ENCODE peak calls at places on chromosome 11, in ten cellular contexts. One of them, this sample, is unnamed.
A peak's percentile ranks its signal among the peaks of the same experiment; 100 is the strongest.

GRCh38 chr11:19777032-19777341 is 64.3 kb downstream of the NAV2 start:
- DNase-seq in body of pancreas: peak; percentile 47
- DNase-seq in SJSA1: no peak
- DNase-seq in ovary: no peak
- DNase-seq in left ventricle myocardium inferior: no peak
- DNase-seq in neural progenitor cell: peak; percentile 70
- DNase-seq in GM23338: no peak
- DNase-seq in testis: no peak
- DNase-seq in neuronal stem cell: no peak
- DNase-seq in mesenchymal stem cell: no peak
- DNase-seq in this sample: peak; percentile 62

GRCh38 chr11:2207773-2208621 is 36.4 kb upstream of the TH start:
- DNase-seq in SJSA1: no peak
- DNase-seq in neural progenitor cell: no peak
- DNase-seq in body of pancreas: peak; percentile 6
- DNase-seq in ovary: peak; percentile 4
- DNase-seq in GM23338: no peak
- DNase-seq in mesenchymal stem cell: no peak
- DNase-seq in left ventricle myocardium inferior: peak; percentile 8
- DNase-seq in testis: peak; percentile 11
- DNase-seq in neuronal stem cell: no peak
- DNase-seq in this sample: no peak

GRCh38 chr11:79244175-79244804 is 196.5 kb downstream of the TENM4 start:
- DNase-seq in body of pancreas: no peak
- DNase-seq in SJSA1: no peak
- DNase-seq in ovary: peak; percentile 56
- DNase-seq in neuronal stem cell: no peak
- DNase-seq in left ventricle myocardium inferior: no peak
- DNase-seq in testis: no peak
- DNase-seq in mesenchymal stem cell: peak; percentile 75
- DNase-seq in GM23338: no peak
- DNase-seq in neural progenitor cell: no peak
- DNase-seq in this sample: peak; percentile 94

GRCh38 chr11:126185200-126186030 is 26.0 kb downstream of the RPUSD4 start:
- DNase-seq in ovary: no peak
- DNase-seq in mesenchymal stem cell: no peak
- DNase-seq in neuronal stem cell: peak; percentile 41
- DNase-seq in left ventricle myocardium inferior: no peak
- DNase-seq in SJSA1: no peak
- DNase-seq in testis: no peak
- DNase-seq in GM23338: peak; percentile 28
- DNase-seq in neural progenitor cell: no peak
- DNase-seq in body of pancreas: no peak
- DNase-seq in this sample: no peak

GRCh38 chr11:131033151-131033651 is 116.9 kb upstream of the SNX19 start:
- DNase-seq in neural progenitor cell: no peak
- DNase-seq in body of pancreas: no peak
- DNase-seq in mesenchymal stem cell: peak; percentile 92
- DNase-seq in GM23338: peak; percentile 44
- DNase-seq in neuronal stem cell: no peak
- DNase-seq in left ventricle myocardium inferior: no peak
- DNase-seq in SJSA1: peak; percentile 58
- DNase-seq in testis: peak; percentile 23
- DNase-seq in ovary: no peak
- DNase-seq in this sample: peak; percentile 96

GRCh38 chr11:126101241-126101929 is 38.7 kb upstream of the CDON start:
- DNase-seq in body of pancreas: no peak
- DNase-seq in testis: peak; percentile 58
- DNase-seq in SJSA1: no peak
- DNase-seq in GM23338: no peak
- DNase-seq in ovary: peak; percentile 82
- DNase-seq in neuronal stem cell: no peak
- DNase-seq in mesenchymal stem cell: no peak
- DNase-seq in left ventricle myocardium inferior: no peak
- DNase-seq in neural progenitor cell: peak; percentile 65
- DNase-seq in this sample: no peak

GRCh38 chr11:57432714-57433163 is 5.8 kb upstream of the SLC43A3 start:
- DNase-seq in body of pancreas: no peak
- DNase-seq in testis: peak; percentile 18
- DNase-seq in neural progenitor cell: no peak
- DNase-seq in mesenchymal stem cell: peak; percentile 99
- DNase-seq in left ventricle myocardium inferior: no peak
- DNase-seq in neuronal stem cell: no peak
- DNase-seq in SJSA1: peak; percentile 62
- DNase-seq in ovary: no peak
- DNase-seq in GM23338: no peak
- DNase-seq in this sample: peak; percentile 90

GRCh38 chr11:72969894-72970335 is 155.7 kb downstream of the ATG16L2 start:
- DNase-seq in testis: no peak
- DNase-seq in body of pancreas: no peak
- DNase-seq in ovary: no peak
- DNase-seq in SJSA1: no peak
- DNase-seq in GM23338: no peak
- DNase-seq in mesenchymal stem cell: peak; percentile 71
- DNase-seq in neural progenitor cell: no peak
- DNase-seq in left ventricle myocardium inferior: no peak
- DNase-seq in neuronal stem cell: no peak
- DNase-seq in this sample: peak; percentile 82

GRCh38 chr11:17230867-17231851 is 23.4 kb upstream of the PIK3C2A start:
- DNase-seq in mesenchymal stem cell: no peak
- DNase-seq in GM23338: no peak
- DNase-seq in left ventricle myocardium inferior: no peak
- DNase-seq in neuronal stem cell: no peak
- DNase-seq in neural progenitor cell: no peak
- DNase-seq in body of pancreas: no peak
- DNase-seq in ovary: no peak
- DNase-seq in testis: no peak
- DNase-seq in SJSA1: no peak
- DNase-seq in this sample: no peak

GRCh38 chr11:61752117-61752924 is at the start of gene MYRF:
- DNase-seq in SJSA1: no peak
- DNase-seq in GM23338: peak; percentile 80
- DNase-seq in body of pancreas: peak; percentile 78
- DNase-seq in neuronal stem cell: peak; percentile 51
- DNase-seq in testis: peak; percentile 61
- DNase-seq in mesenchymal stem cell: peak; percentile 40
- DNase-seq in neural progenitor cell: peak; percentile 88
- DNase-seq in ovary: peak; percentile 62
- DNase-seq in left ventricle myocardium inferior: peak; percentile 49
- DNase-seq in this sample: peak; percentile 79

GRCh38 chr11:117819096-117820040 is 5.2 kb downstream of the FXYD2 start:
- DNase-seq in SJSA1: no peak
- DNase-seq in neural progenitor cell: peak; percentile 83
- DNase-seq in testis: peak; percentile 86
- DNase-seq in body of pancreas: peak; percentile 64
- DNase-seq in mesenchymal stem cell: peak; percentile 86
- DNase-seq in GM23338: peak; percentile 90
- DNase-seq in ovary: peak; percentile 66
- DNase-seq in neuronal stem cell: peak; percentile 64
- DNase-seq in left ventricle myocardium inferior: peak; percentile 71
- DNase-seq in this sample: peak; percentile 61

DNA sequence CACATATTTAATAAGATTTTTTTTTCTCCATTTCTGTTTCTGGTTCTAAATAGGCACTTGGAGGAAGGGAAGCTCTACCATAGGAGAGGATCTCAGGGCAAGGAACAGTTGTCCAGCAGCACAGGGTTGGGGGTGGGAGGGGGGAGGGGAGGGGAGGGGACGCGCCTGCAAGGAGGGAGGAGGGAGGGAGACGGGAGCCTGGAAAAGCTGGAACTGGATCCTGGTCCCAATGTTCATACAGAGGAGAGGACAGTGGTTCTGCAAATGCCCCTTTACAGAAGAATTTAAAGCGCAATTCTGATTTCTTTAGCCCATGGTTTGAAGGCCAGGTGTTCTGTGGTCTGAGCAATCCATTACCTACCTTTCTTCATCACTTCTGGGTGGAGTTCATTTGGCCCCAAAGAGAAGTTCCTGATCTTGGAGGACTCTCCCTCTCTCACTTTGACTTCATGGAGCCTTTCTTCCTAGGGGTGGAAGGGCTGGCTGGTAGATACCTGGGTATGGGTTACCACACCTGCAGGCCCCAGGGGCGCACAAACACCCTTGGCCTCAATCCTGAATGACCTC is 348.9 kb upstream of the NCAM1 start:
- DNase-seq in ovary: no peak
- DNase-seq in neural progenitor cell: peak; percentile 65
- DNase-seq in GM23338: peak; percentile 59
- DNase-seq in testis: no peak
- DNase-seq in SJSA1: no peak
- DNase-seq in mesenchymal stem cell: no peak
- DNase-seq in neuronal stem cell: no peak
- DNase-seq in body of pancreas: no peak
- DNase-seq in left ventricle myocardium inferior: no peak
- DNase-seq in this sample: no peak
- H3K4me1 ChIP-seq in ovary: no peaks in the 10 kb centered on the region
- H3K4me1 ChIP-seq in neural progenitor cell: peaks cover 10% of the 10 kb centered on the region
- H3K4me1 ChIP-seq in GM23338: peaks cover 10% of the 10 kb centered on the region
- H3K4me1 ChIP-seq in testis: no peaks in the 10 kb centered on the region
- H3K4me1 ChIP-seq in SJSA1: peaks cover 10% of the 10 kb centered on the region
- H3K4me1 ChIP-seq in mesenchymal stem cell: no peaks in the 10 kb centered on the region
- H3K4me1 ChIP-seq in neuronal stem cell: peaks cover 9% of the 10 kb centered on the region
- H3K4me1 ChIP-seq in body of pancreas: peaks cover 7% of the 10 kb centered on the region
- H3K4me1 ChIP-seq in left ventricle myocardium inferior: peaks cover 33% of the 10 kb centered on the region
- H3K4me1 ChIP-seq in this sample: peaks cover 27% of the 10 kb centered on the region

GRCh38 chr11:68748061-68748460 is 3.3 kb downstream of the TESMIN start:
- DNase-seq in testis: no peak
- DNase-seq in SJSA1: no peak
- DNase-seq in neural progenitor cell: no peak
- DNase-seq in body of pancreas: no peak
- DNase-seq in neuronal stem cell: no peak
- DNase-seq in ovary: no peak
- DNase-seq in mesenchymal stem cell: no peak
- DNase-seq in GM23338: no peak
- DNase-seq in left ventricle myocardium inferior: no peak
- DNase-seq in this sample: no peak

GRCh38 chr11:68741536-68741935 is 9.8 kb downstream of the TESMIN start:
- DNase-seq in neuronal stem cell: no peak
- DNase-seq in GM23338: no peak
- DNase-seq in testis: no peak
- DNase-seq in SJSA1: no peak
- DNase-seq in mesenchymal stem cell: peak; percentile 23
- DNase-seq in body of pancreas: no peak
- DNase-seq in left ventricle myocardium inferior: no peak
- DNase-seq in ovary: no peak
- DNase-seq in neural progenitor cell: no peak
- DNase-seq in this sample: no peak

GRCh38 chr11:68749061-68749491 is 2.2 kb downstream of the TESMIN start:
- DNase-seq in neuronal stem cell: peak; percentile 4
- DNase-seq in body of pancreas: no peak
- DNase-seq in SJSA1: no peak
- DNase-seq in ovary: no peak
- DNase-seq in left ventricle myocardium inferior: no peak
- DNase-seq in testis: no peak
- DNase-seq in neural progenitor cell: no peak
- DNase-seq in GM23338: peak; percentile 45
- DNase-seq in mesenchymal stem cell: no peak
- DNase-seq in this sample: no peak

GRCh38 chr11:68743539-68743938 is 7.8 kb downstream of the TESMIN start:
- DNase-seq in neuronal stem cell: no peak
- DNase-seq in neural progenitor cell: no peak
- DNase-seq in left ventricle myocardium inferior: no peak
- DNase-seq in SJSA1: no peak
- DNase-seq in ovary: no peak
- DNase-seq in GM23338: no peak
- DNase-seq in body of pancreas: no peak
- DNase-seq in mesenchymal stem cell: no peak
- DNase-seq in testis: no peak
- DNase-seq in this sample: no peak
- H3K4me1 ChIP-seq in neuronal stem cell: peaks cover 10% of the 10 kb centered on the region
- H3K4me1 ChIP-seq in neural progenitor cell: peaks cover 3% of the 10 kb centered on the region
- H3K4me1 ChIP-seq in left ventricle myocardium inferior: no peaks in the 10 kb centered on the region
- H3K4me1 ChIP-seq in SJSA1: peaks cover 5% of the 10 kb centered on the region
- H3K4me1 ChIP-seq in ovary: no peaks in the 10 kb centered on the region
- H3K4me1 ChIP-seq in GM23338: peaks cover 24% of the 10 kb centered on the region
- H3K4me1 ChIP-seq in body of pancreas: no peaks in the 10 kb centered on the region
- H3K4me1 ChIP-seq in mesenchymal stem cell: peaks cover 9% of the 10 kb centered on the region
- H3K4me1 ChIP-seq in testis: peaks cover 5% of the 10 kb centered on the region
- H3K4me1 ChIP-seq in this sample: no peaks in the 10 kb centered on the region

DNA sequence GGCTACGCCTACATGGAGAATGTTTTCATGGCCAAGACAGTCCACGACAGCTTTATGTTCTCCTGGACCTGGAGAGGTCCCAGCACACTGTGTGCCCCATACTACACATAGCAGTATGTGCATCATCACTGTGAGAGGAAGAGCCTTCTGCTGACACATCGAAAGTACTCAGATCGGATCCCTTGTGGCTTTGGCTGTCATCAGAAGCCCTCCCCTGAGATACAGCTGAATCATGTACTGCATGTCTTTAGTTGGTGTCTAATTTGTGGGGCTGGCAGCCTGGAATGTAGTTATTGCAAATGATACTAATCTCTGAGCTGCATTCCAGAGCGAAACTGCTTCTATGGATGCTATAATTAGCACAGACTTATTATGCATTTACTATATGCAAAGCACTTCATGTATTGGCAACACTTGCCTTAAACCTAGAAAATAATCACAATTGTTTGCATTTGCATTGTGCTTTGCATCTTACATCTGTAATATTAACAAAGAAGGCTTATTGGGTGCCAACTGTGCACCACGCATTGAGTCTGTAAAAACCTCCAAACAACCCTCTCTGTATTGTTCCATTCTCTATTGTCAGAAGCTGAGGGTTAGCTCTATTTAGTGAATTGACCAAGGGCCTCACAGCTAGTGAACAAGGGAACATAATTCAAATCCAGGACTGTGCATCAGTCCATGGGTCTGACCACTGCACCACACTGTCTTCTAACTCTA is 89.2 kb upstream of the CRTAM start:
- DNase-seq in GM23338: no peak
- DNase-seq in SJSA1: peak; percentile 55
- DNase-seq in body of pancreas: no peak
- DNase-seq in testis: peak; percentile 44
- DNase-seq in left ventricle myocardium inferior: no peak
- DNase-seq in ovary: no peak
- DNase-seq in neuronal stem cell: no peak
- DNase-seq in neural progenitor cell: no peak
- DNase-seq in mesenchymal stem cell: peak; percentile 96
- DNase-seq in this sample: peak; percentile 97
- H3K4me1 ChIP-seq in GM23338: no peaks in the 10 kb centered on the region
- H3K4me1 ChIP-seq in SJSA1: peaks cover 19% of the 10 kb centered on the region
- H3K4me1 ChIP-seq in body of pancreas: no peaks in the 10 kb centered on the region
- H3K4me1 ChIP-seq in testis: peaks cover 33% of the 10 kb centered on the region
- H3K4me1 ChIP-seq in left ventricle myocardium inferior: no peaks in the 10 kb centered on the region
- H3K4me1 ChIP-seq in ovary: no peaks in the 10 kb centered on the region
- H3K4me1 ChIP-seq in neuronal stem cell: peaks cover 7% of the 10 kb centered on the region
- H3K4me1 ChIP-seq in neural progenitor cell: peaks cover 18% of the 10 kb centered on the region
- H3K4me1 ChIP-seq in mesenchymal stem cell: peaks cover 19% of the 10 kb centered on the region
- H3K4me1 ChIP-seq in this sample: peaks cover 29% of the 10 kb centered on the region

DNA sequence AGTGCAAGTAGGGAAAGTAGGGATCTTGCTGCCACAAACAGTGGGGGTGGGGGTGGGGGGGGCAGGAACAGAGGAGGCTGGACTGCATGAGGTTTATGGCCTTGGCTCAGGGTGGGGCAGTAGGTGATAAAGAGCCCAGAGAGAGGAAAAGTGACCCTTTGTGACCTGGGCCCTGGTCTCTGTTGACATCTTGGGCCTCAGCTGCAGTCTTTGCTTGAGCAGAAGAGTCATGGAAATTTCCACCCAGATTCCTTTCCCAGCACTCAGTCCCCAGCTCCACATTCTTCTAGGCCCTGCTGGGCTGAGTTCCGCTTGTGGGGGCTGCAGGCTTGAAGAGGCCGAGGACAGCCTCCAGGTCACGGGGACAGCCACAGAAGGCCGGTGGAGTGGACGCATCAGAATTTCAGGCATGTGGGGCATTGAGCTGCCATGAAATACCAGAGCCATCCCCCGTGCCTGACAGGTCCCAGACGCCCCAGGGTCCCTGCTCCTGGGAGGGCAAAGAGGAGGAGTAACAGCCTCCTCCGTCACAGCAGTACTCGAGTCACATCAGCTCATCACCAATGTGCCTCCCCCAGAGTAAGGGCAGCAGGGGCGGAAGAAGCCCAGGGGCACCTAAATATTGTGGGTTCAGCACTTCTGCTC is 9.7 kb upstream of the MALAT1 start:
- DNase-seq in body of pancreas: no peak
- DNase-seq in testis: peak; percentile 66
- DNase-seq in left ventricle myocardium inferior: peak; percentile 73
- DNase-seq in mesenchymal stem cell: peak; percentile 98
- DNase-seq in ovary: peak; percentile 57
- DNase-seq in GM23338: peak; percentile 91
- DNase-seq in neural progenitor cell: peak; percentile 77
- DNase-seq in SJSA1: peak; percentile 100
- DNase-seq in neuronal stem cell: peak; percentile 88
- DNase-seq in this sample: peak; percentile 92
- H3K4me1 ChIP-seq in body of pancreas: peaks cover 70% of the 10 kb centered on the region
- H3K4me1 ChIP-seq in testis: peaks cover 74% of the 10 kb centered on the region
- H3K4me1 ChIP-seq in left ventricle myocardium inferior: peaks cover 92% of the 10 kb centered on the region
- H3K4me1 ChIP-seq in mesenchymal stem cell: peaks cover 61% of the 10 kb centered on the region
- H3K4me1 ChIP-seq in ovary: peaks cover 54% of the 10 kb centered on the region
- H3K4me1 ChIP-seq in GM23338: peaks cover 85% of the 10 kb centered on the region
- H3K4me1 ChIP-seq in neural progenitor cell: peaks cover 87% of the 10 kb centered on the region
- H3K4me1 ChIP-seq in SJSA1: peaks cover 86% of the 10 kb centered on the region
- H3K4me1 ChIP-seq in neuronal stem cell: peaks cover 66% of the 10 kb centered on the region
- H3K4me1 ChIP-seq in this sample: peaks cover 88% of the 10 kb centered on the region

This sample was measured in GM23248.